ENCODE peak calls at places on chromosomes 13 and 19, in nine cellular contexts. One of them, this sample, is unnamed.

GRCh38 chr13:49371943-49372636 is 71.8 kb downstream of the CAB39L start:
- DNase-seq in activated CD8-positive, alpha-beta memory T cell treated with anti-CD3 and anti-CD28 coated beads for 48 hours: no peak
- DNase-seq in SW 1271: no peak
- DNase-seq in breast epithelium: no peak
- DNase-seq in activated CD4-positive, alpha-beta T cell treated with anti-CD3 and anti-CD28 coated beads for 1 hour: no peak
- DNase-seq in activated naive CD4-positive, alpha-beta T cell: no peak
- DNase-seq in uterus: no peak
- DNase-seq in AG10803: no peak
- DNase-seq in astrocyte of the cerebellum: peak; percentile 60
- DNase-seq in this sample: no peak

GRCh38 chr19:35037716-35038622 is 3.6 kb upstream of the HPN start:
- DNase-seq in activated CD8-positive, alpha-beta memory T cell treated with anti-CD3 and anti-CD28 coated beads for 48 hours: no peak
- DNase-seq in AG10803: peak; percentile 56
- DNase-seq in activated CD4-positive, alpha-beta T cell treated with anti-CD3 and anti-CD28 coated beads for 1 hour: no peak
- DNase-seq in SW 1271: no peak
- DNase-seq in breast epithelium: no peak
- DNase-seq in activated naive CD4-positive, alpha-beta T cell: no peak
- DNase-seq in uterus: no peak
- DNase-seq in astrocyte of the cerebellum: no peak
- DNase-seq in this sample: peak; percentile 90

GRCh38 chr13:31172535-31172934 is 10.8 kb upstream of the HSPH1 start:
- DNase-seq in SW 1271: peak; percentile 80
- DNase-seq in breast epithelium: no peak
- DNase-seq in uterus: no peak
- DNase-seq in AG10803: peak; percentile 88
- DNase-seq in activated naive CD4-positive, alpha-beta T cell: no peak
- DNase-seq in astrocyte of the cerebellum: peak; percentile 80
- DNase-seq in activated CD8-positive, alpha-beta memory T cell treated with anti-CD3 and anti-CD28 coated beads for 48 hours: no peak
- DNase-seq in activated CD4-positive, alpha-beta T cell treated with anti-CD3 and anti-CD28 coated beads for 1 hour: no peak
- DNase-seq in this sample: no peak

GRCh38 chr13:23510979-23511735 is 59.1 kb upstream of the TNFRSF19 start:
- DNase-seq in activated CD8-positive, alpha-beta memory T cell treated with anti-CD3 and anti-CD28 coated beads for 48 hours: no peak
- DNase-seq in astrocyte of the cerebellum: no peak
- DNase-seq in activated CD4-positive, alpha-beta T cell treated with anti-CD3 and anti-CD28 coated beads for 1 hour: no peak
- DNase-seq in uterus: no peak
- DNase-seq in activated naive CD4-positive, alpha-beta T cell: no peak
- DNase-seq in AG10803: no peak
- DNase-seq in breast epithelium: no peak
- DNase-seq in SW 1271: peak; percentile 4
- DNase-seq in this sample: peak; percentile 18

GRCh38 chr19:6211632-6212402 is 68.0 kb downstream of the MLLT1 start:
- DNase-seq in uterus: no peak
- DNase-seq in activated CD8-positive, alpha-beta memory T cell treated with anti-CD3 and anti-CD28 coated beads for 48 hours: no peak
- DNase-seq in astrocyte of the cerebellum: no peak
- DNase-seq in SW 1271: no peak
- DNase-seq in AG10803: no peak
- DNase-seq in breast epithelium: no peak
- DNase-seq in activated CD4-positive, alpha-beta T cell treated with anti-CD3 and anti-CD28 coated beads for 1 hour: no peak
- DNase-seq in activated naive CD4-positive, alpha-beta T cell: no peak
- DNase-seq in this sample: no peak

GRCh38 chr19:21092107-21092506 is 10.1 kb downstream of the ZNF714 start:
- DNase-seq in activated CD4-positive, alpha-beta T cell treated with anti-CD3 and anti-CD28 coated beads for 1 hour: no peak
- DNase-seq in astrocyte of the cerebellum: no peak
- DNase-seq in activated CD8-positive, alpha-beta memory T cell treated with anti-CD3 and anti-CD28 coated beads for 48 hours: no peak
- DNase-seq in SW 1271: no peak
- DNase-seq in AG10803: peak; percentile 61
- DNase-seq in breast epithelium: no peak
- DNase-seq in uterus: no peak
- DNase-seq in activated naive CD4-positive, alpha-beta T cell: no peak
- DNase-seq in this sample: no peak

GRCh38 chr19:56105090-56105701 is 15.9 kb downstream of the ZNF787 start:
- DNase-seq in activated CD4-positive, alpha-beta T cell treated with anti-CD3 and anti-CD28 coated beads for 1 hour: peak; percentile 37
- DNase-seq in activated CD8-positive, alpha-beta memory T cell treated with anti-CD3 and anti-CD28 coated beads for 48 hours: no peak
- DNase-seq in uterus: peak; percentile 82
- DNase-seq in breast epithelium: peak; percentile 89
- DNase-seq in astrocyte of the cerebellum: peak; percentile 76
- DNase-seq in AG10803: peak; percentile 53
- DNase-seq in activated naive CD4-positive, alpha-beta T cell: peak; percentile 19
- DNase-seq in SW 1271: no peak
- DNase-seq in this sample: peak; percentile 44

GRCh38 chr19:11549386-11549953 is 9.6 kb downstream of the ELOF1 start:
- DNase-seq in SW 1271: no peak
- DNase-seq in activated CD8-positive, alpha-beta memory T cell treated with anti-CD3 and anti-CD28 coated beads for 48 hours: no peak
- DNase-seq in AG10803: no peak
- DNase-seq in uterus: no peak
- DNase-seq in astrocyte of the cerebellum: no peak
- DNase-seq in breast epithelium: no peak
- DNase-seq in activated CD4-positive, alpha-beta T cell treated with anti-CD3 and anti-CD28 coated beads for 1 hour: no peak
- DNase-seq in activated naive CD4-positive, alpha-beta T cell: no peak
- DNase-seq in this sample: no peak

GRCh38 chr19:10567696-10568443 is 909 bp downstream of the CDKN2D start:
- DNase-seq in SW 1271: no peak
- DNase-seq in activated CD4-positive, alpha-beta T cell treated with anti-CD3 and anti-CD28 coated beads for 1 hour: no peak
- DNase-seq in breast epithelium: no peak
- DNase-seq in activated naive CD4-positive, alpha-beta T cell: no peak
- DNase-seq in astrocyte of the cerebellum: no peak
- DNase-seq in uterus: no peak
- DNase-seq in activated CD8-positive, alpha-beta memory T cell treated with anti-CD3 and anti-CD28 coated beads for 48 hours: no peak
- DNase-seq in AG10803: no peak
- DNase-seq in this sample: no peak

GRCh38 chr19:6271251-6271650 is 8.5 kb downstream of the MLLT1 start:
- DNase-seq in astrocyte of the cerebellum: no peak
- DNase-seq in SW 1271: no peak
- DNase-seq in activated CD8-positive, alpha-beta memory T cell treated with anti-CD3 and anti-CD28 coated beads for 48 hours: no peak
- DNase-seq in uterus: no peak
- DNase-seq in activated naive CD4-positive, alpha-beta T cell: no peak
- DNase-seq in breast epithelium: no peak
- DNase-seq in activated CD4-positive, alpha-beta T cell treated with anti-CD3 and anti-CD28 coated beads for 1 hour: no peak
- DNase-seq in AG10803: peak; percentile 44
- DNase-seq in this sample: no peak

GRCh38 chr19:737591-738093 is 13.3 kb upstream of the MISP start:
- DNase-seq in activated naive CD4-positive, alpha-beta T cell: peak; percentile 24
- DNase-seq in AG10803: peak; percentile 9
- DNase-seq in astrocyte of the cerebellum: no peak
- DNase-seq in SW 1271: peak; percentile 21
- DNase-seq in activated CD8-positive, alpha-beta memory T cell treated with anti-CD3 and anti-CD28 coated beads for 48 hours: peak; percentile 38
- DNase-seq in activated CD4-positive, alpha-beta T cell treated with anti-CD3 and anti-CD28 coated beads for 1 hour: peak; percentile 46
- DNase-seq in uterus: no peak
- DNase-seq in breast epithelium: no peak
- DNase-seq in this sample: peak; percentile 35

GRCh38 chr13:72221276-72221962 is 354.4 kb upstream of the DACH1 start:
- DNase-seq in activated CD4-positive, alpha-beta T cell treated with anti-CD3 and anti-CD28 coated beads for 1 hour: no peak
- DNase-seq in AG10803: no peak
- DNase-seq in SW 1271: peak; percentile 47
- DNase-seq in activated naive CD4-positive, alpha-beta T cell: no peak
- DNase-seq in astrocyte of the cerebellum: no peak
- DNase-seq in activated CD8-positive, alpha-beta memory T cell treated with anti-CD3 and anti-CD28 coated beads for 48 hours: no peak
- DNase-seq in breast epithelium: no peak
- DNase-seq in uterus: no peak
- DNase-seq in this sample: no peak

GRCh38 chr19:40521276-40521675 is 54.5 kb downstream of the SPTBN4 start:
- DNase-seq in breast epithelium: no peak
- DNase-seq in activated CD8-positive, alpha-beta memory T cell treated with anti-CD3 and anti-CD28 coated beads for 48 hours: no peak
- DNase-seq in uterus: no peak
- DNase-seq in activated naive CD4-positive, alpha-beta T cell: no peak
- DNase-seq in activated CD4-positive, alpha-beta T cell treated with anti-CD3 and anti-CD28 coated beads for 1 hour: no peak
- DNase-seq in astrocyte of the cerebellum: no peak
- DNase-seq in AG10803: peak; percentile 43
- DNase-seq in SW 1271: no peak
- DNase-seq in this sample: peak; percentile 9

GRCh38 chr13:48595330-48596127 is 58.2 kb upstream of the CYSLTR2 start:
- DNase-seq in activated CD8-positive, alpha-beta memory T cell treated with anti-CD3 and anti-CD28 coated beads for 48 hours: no peak
- DNase-seq in astrocyte of the cerebellum: peak; percentile 61
- DNase-seq in breast epithelium: no peak
- DNase-seq in AG10803: peak; percentile 47
- DNase-seq in SW 1271: peak; percentile 67
- DNase-seq in activated naive CD4-positive, alpha-beta T cell: no peak
- DNase-seq in uterus: peak; percentile 66
- DNase-seq in activated CD4-positive, alpha-beta T cell treated with anti-CD3 and anti-CD28 coated beads for 1 hour: peak; percentile 44
- DNase-seq in this sample: peak; percentile 88

GRCh38 chr19:34273121-34273845 is 18.9 kb downstream of the GARRE1 start:
- DNase-seq in uterus: no peak
- DNase-seq in breast epithelium: no peak
- DNase-seq in activated CD4-positive, alpha-beta T cell treated with anti-CD3 and anti-CD28 coated beads for 1 hour: no peak
- DNase-seq in activated CD8-positive, alpha-beta memory T cell treated with anti-CD3 and anti-CD28 coated beads for 48 hours: no peak
- DNase-seq in AG10803: no peak
- DNase-seq in astrocyte of the cerebellum: no peak
- DNase-seq in activated naive CD4-positive, alpha-beta T cell: no peak
- DNase-seq in SW 1271: no peak
- DNase-seq in this sample: no peak

GRCh38 chr13:90899411-90899810 is 448.1 kb upstream of the MIR17HG start:
- DNase-seq in activated CD4-positive, alpha-beta T cell treated with anti-CD3 and anti-CD28 coated beads for 1 hour: no peak
- DNase-seq in AG10803: no peak
- DNase-seq in uterus: no peak
- DNase-seq in activated naive CD4-positive, alpha-beta T cell: no peak
- DNase-seq in activated CD8-positive, alpha-beta memory T cell treated with anti-CD3 and anti-CD28 coated beads for 48 hours: no peak
- DNase-seq in breast epithelium: no peak
- DNase-seq in SW 1271: no peak
- DNase-seq in astrocyte of the cerebellum: no peak
- DNase-seq in this sample: no peak

GRCh38 chr13:66076417-66076816 is 1153.7 kb downstream of the PCDH9 start:
- DNase-seq in AG10803: peak; percentile 1
- DNase-seq in activated naive CD4-positive, alpha-beta T cell: no peak
- DNase-seq in SW 1271: no peak
- DNase-seq in activated CD4-positive, alpha-beta T cell treated with anti-CD3 and anti-CD28 coated beads for 1 hour: no peak
- DNase-seq in breast epithelium: no peak
- DNase-seq in uterus: no peak
- DNase-seq in astrocyte of the cerebellum: no peak
- DNase-seq in activated CD8-positive, alpha-beta memory T cell treated with anti-CD3 and anti-CD28 coated beads for 48 hours: no peak
- DNase-seq in this sample: peak; percentile 38

GRCh38 chr13:73065665-73066350 is 7.0 kb downstream of the KLF5 start:
- DNase-seq in astrocyte of the cerebellum: no peak
- DNase-seq in AG10803: no peak
- DNase-seq in activated CD4-positive, alpha-beta T cell treated with anti-CD3 and anti-CD28 coated beads for 1 hour: no peak
- DNase-seq in activated naive CD4-positive, alpha-beta T cell: no peak
- DNase-seq in uterus: no peak
- DNase-seq in activated CD8-positive, alpha-beta memory T cell treated with anti-CD3 and anti-CD28 coated beads for 48 hours: no peak
- DNase-seq in SW 1271: no peak
- DNase-seq in breast epithelium: peak; percentile 50
- DNase-seq in this sample: no peak

GRCh38 chr19:54266133-54266532 is 9.1 kb upstream of the LILRB5 start:
- DNase-seq in SW 1271: peak; percentile 23
- DNase-seq in breast epithelium: peak; percentile 39
- DNase-seq in activated naive CD4-positive, alpha-beta T cell: peak; percentile 52
- DNase-seq in activated CD8-positive, alpha-beta memory T cell treated with anti-CD3 and anti-CD28 coated beads for 48 hours: peak; percentile 69
- DNase-seq in astrocyte of the cerebellum: peak; percentile 41
- DNase-seq in uterus: peak; percentile 46
- DNase-seq in AG10803: peak; percentile 46
- DNase-seq in activated CD4-positive, alpha-beta T cell treated with anti-CD3 and anti-CD28 coated beads for 1 hour: peak; percentile 42
- DNase-seq in this sample: peak; percentile 72

GRCh38 chr19:52748336-52748950 is 13.6 kb upstream of the ZNF611 start:
- DNase-seq in SW 1271: no peak
- DNase-seq in AG10803: peak; percentile 45
- DNase-seq in activated CD8-positive, alpha-beta memory T cell treated with anti-CD3 and anti-CD28 coated beads for 48 hours: no peak
- DNase-seq in breast epithelium: no peak
- DNase-seq in uterus: peak; percentile 38
- DNase-seq in activated CD4-positive, alpha-beta T cell treated with anti-CD3 and anti-CD28 coated beads for 1 hour: no peak
- DNase-seq in activated naive CD4-positive, alpha-beta T cell: no peak
- DNase-seq in astrocyte of the cerebellum: no peak
- DNase-seq in this sample: no peak

This sample was measured in Kasumi-1.